ENCODE peak calls at places on chromosome 15, in six cellular contexts. I, O, P, U, W and N are unnamed samples.

GRCh38 chr15:101391981-101392566 is 97.0 kb upstream of the SNRPA1 start:
- DNase-seq in I (no peak), O (no peak), P (peak; percentile 46), U (no peak), W (no peak), N (no peak)

GRCh38 chr15:73866481-73866880 is 6.9 kb upstream of the TBC1D21 start:
- DNase-seq in I (no peak), O (no peak), P (no peak), U (no peak), W (no peak), N (no peak)

GRCh38 chr15:53833134-53833624 is 73.7 kb upstream of the WDR72 start:
- DNase-seq in I (peak; percentile 51), O (no peak), P (no peak), U (no peak), W (peak; percentile 31), N (no peak)

GRCh38 chr15:90266061-90266431 is 574 bp downstream of the NGRN start:
- DNase-seq in I (peak; percentile 20), O (no peak), P (no peak), U (peak; percentile 52), W (peak; percentile 20), N (peak; percentile 31)

GRCh38 chr15:67843571-67844387 is 3.9 kb upstream of the RNU6-1 start:
- DNase-seq in I (no peak), O (no peak), P (no peak), U (no peak), W (peak; percentile 80), N (no peak)

GRCh38 chr15:58401991-58402649 is 29.7 kb upstream of the LIPC start:
- DNase-seq in I (no peak), O (no peak), P (no peak), U (no peak), W (no peak), N (no peak)

GRCh38 chr15:67047149-67047661 is 18.2 kb upstream of the SMAD3 start:
- DNase-seq in I (no peak), O (no peak), P (no peak), U (no peak), W (no peak), N (no peak)

GRCh38 chr15:100627789-100628395 is 25.5 kb downstream of the ASB7 start:
- DNase-seq in I (peak; percentile 72), O (no peak), P (peak; percentile 57), U (peak; percentile 86), W (peak; percentile 91), N (no peak)

GRCh38 chr15:47027322-47027946 is 689.9 kb upstream of the SEMA6D start:
- DNase-seq in I (no peak), O (no peak), P (no peak), U (no peak), W (no peak), N (no peak)

GRCh38 chr15:67190813-67191212 is 63.6 kb downstream of the AAGAB start:
- DNase-seq in I (no peak), O (no peak), P (peak; percentile 3), U (no peak), W (no peak), N (no peak)

GRCh38 chr15:93068581-93069199 is 20.3 kb downstream of the RGMA start:
- DNase-seq in I (no peak), O (no peak), P (no peak), U (no peak), W (no peak), N (no peak)

GRCh38 chr15:63052961-63053698 is 10.6 kb downstream of the TPM1 start:
- DNase-seq in I (no peak), O (peak; percentile 86), P (no peak), U (peak; percentile 72), W (no peak), N (no peak)

GRCh38 chr15:72948662-72949061 is 103.6 kb upstream of the NEO1 start:
- DNase-seq in I (no peak), O (no peak), P (no peak), U (no peak), W (no peak), N (no peak)

GRCh38 chr15:53693729-53694533 is 65.5 kb downstream of the WDR72 start:
- DNase-seq in I (no peak), O (no peak), P (no peak), U (no peak), W (peak; percentile 0), N (no peak)

GRCh38 chr15:100695048-100695447 is 92.7 kb downstream of the ASB7 start:
- DNase-seq in I (no peak), O (no peak), P (no peak), U (no peak), W (no peak), N (no peak)

GRCh38 chr15:66848666-66849392 is 146.8 kb downstream of the SMAD6 start:
- DNase-seq in I (no peak), O (peak; percentile 67), P (no peak), U (peak; percentile 34), W (no peak), N (no peak)

GRCh38 chr15:29570121-29570930 is 251.9 kb downstream of the TJP1 start:
- DNase-seq in I (no peak), O (no peak), P (no peak), U (no peak), W (peak; percentile 18), N (no peak)

GRCh38 chr15:101156509-101157159 is 95.2 kb downstream of the CHSY1 start:
- DNase-seq in I (peak; percentile 78), O (no peak), P (peak; percentile 86), U (peak; percentile 82), W (peak; percentile 52), N (no peak)

GRCh38 chr15:40081691-40082194 is 26.9 kb downstream of the BMF start:
- DNase-seq in I (peak; percentile 62), O (peak; percentile 74), P (no peak), U (peak; percentile 74), W (peak; percentile 78), N (no peak)

GRCh38 chr15:58258501-58259274 is 120.5 kb downstream of the AQP9 start:
- DNase-seq in I (no peak), O (no peak), P (no peak), U (no peak), W (peak; percentile 25), N (no peak)

GRCh38 chr15:60079210-60079609 is 75.1 kb downstream of the FOXB1 start:
- DNase-seq in I (no peak), O (no peak), P (no peak), U (no peak), W (peak; percentile 43), N (no peak)

GRCh38 chr15:96119734-96120133 is 210.8 kb upstream of the NR2F2 start:
- DNase-seq in I (no peak), O (no peak), P (no peak), U (no peak), W (no peak), N (no peak)

GRCh38 chr15:66654718-66655375 is 47.2 kb upstream of the SMAD6 start:
- DNase-seq in I (no peak), O (no peak), P (no peak), U (no peak), W (no peak), N (no peak)

GRCh38 chr15:40489274-40490175 is 18.7 kb downstream of the CHST14 start:
- DNase-seq in I (no peak), O (no peak), P (no peak), U (peak; percentile 40), W (no peak), N (no peak)

GRCh38 chr15:69090197-69090948 is 70.1 kb upstream of the GLCE start:
- DNase-seq in I (peak; percentile 22), O (no peak), P (no peak), U (no peak), W (peak; percentile 78), N (no peak)

DNA sequence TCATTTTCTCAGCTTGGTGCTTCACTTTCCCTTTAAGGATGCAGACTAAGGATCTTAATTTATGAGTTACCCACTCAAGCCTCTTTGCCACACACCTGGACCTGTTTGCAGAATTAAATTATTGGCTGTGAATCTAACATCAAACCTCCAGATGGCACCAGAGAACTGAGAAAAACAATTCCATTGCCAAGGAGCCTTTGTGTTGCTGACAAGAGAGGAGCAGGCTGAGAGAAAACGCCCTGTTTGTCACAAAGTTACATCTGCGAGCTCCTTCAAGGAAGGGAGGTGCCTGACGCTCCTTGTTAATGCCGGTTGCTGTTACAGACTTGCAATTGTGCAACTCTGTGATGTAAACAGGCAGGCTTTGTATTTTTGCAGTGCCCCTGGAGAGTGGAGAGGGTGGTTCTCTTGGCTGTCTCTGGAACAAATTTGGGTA is 36.3 kb upstream of the TMC3 start:
- DNase-seq in I (peak; percentile 57), O (peak; percentile 79), P (peak; percentile 18), U (peak; percentile 46), W (peak; percentile 86), N (no peak)
- TF ChIP-seq CTCF in I (peak; percentile 64), O (no peak), P (peak; percentile 35), U (peak; percentile 61), W (peak; percentile 72), N (peak; percentile 52)

GRCh38 chr15:80585544-80586018 is 109.5 kb upstream of the ABHD17C start:
- DNase-seq in I (no peak), O (no peak), P (no peak), U (peak; percentile 47), W (no peak), N (no peak)
- TF ChIP-seq CTCF in I (no peak), O (no peak), P (no peak), U (peak; percentile 31), W (peak; percentile 35), N (no peak)

GRCh38 chr15:85414495-85414894 is 34.1 kb downstream of the AKAP13 start:
- DNase-seq in I (no peak), O (no peak), P (peak; percentile 37), U (no peak), W (peak; percentile 57), N (no peak)
- TF ChIP-seq CTCF in I (no peak), O (no peak), P (peak; percentile 35), U (peak; percentile 41), W (peak; percentile 30), N (peak; percentile 66)

DNA sequence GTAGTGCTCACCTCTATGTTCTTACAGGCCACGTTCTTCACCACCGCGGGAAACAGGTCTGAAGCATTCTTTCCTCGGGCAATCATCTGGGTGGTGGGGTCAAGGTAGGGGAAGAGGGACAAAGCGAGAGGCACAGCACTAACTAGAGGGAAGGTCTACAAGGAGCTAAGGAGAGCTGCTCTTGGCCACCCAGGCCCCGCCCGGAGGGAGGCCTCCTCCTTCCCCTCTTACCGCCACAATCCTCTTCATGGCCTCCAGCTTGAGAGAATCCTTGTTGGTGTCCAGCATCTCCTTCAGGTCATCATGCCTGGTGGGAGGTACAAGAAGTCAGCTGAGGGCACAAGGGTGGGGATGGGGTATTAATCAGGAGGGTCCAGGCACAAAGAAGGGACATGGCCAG is 20.5 kb downstream of the AP3B2 start:
- DNase-seq in I (no peak), O (no peak), P (no peak), U (no peak), W (no peak), N (no peak)
- TF ChIP-seq CTCF in I (no peak), O (no peak), P (no peak), U (no peak), W (no peak), N (no peak)